ENCODE peak calls at places on chromosomes 3 and 15, in seven cellular contexts. Q, Y, M, F, D, C and K are unnamed samples.

GRCh38 chr3:48215466-48215865 is 7.8 kb upstream of the CAMP start:
- DNase-seq in Q (no peak), Y (peak), M (no peak), F (no peak), D (no peak), C (no peak), K (no peak)

GRCh38 chr3:98954806-98955205 is 53.3 kb upstream of the DCBLD2 start:
- DNase-seq in Q (no peak), Y (peak), M (no peak), F (no peak), D (no peak), C (no peak), K (no peak)

GRCh38 chr3:43181202-43181910 is 75.5 kb upstream of the POMGNT2 start:
- DNase-seq in Q (no peak), Y (no peak), M (no peak), F (no peak), D (no peak), C (no peak), K (no peak)

GRCh38 chr3:142993958-142994442 is 7.4 kb upstream of the U2SURP start:
- DNase-seq in Q (peak), Y (peak), M (peak), F (peak), D (peak), C (peak), K (no peak)

GRCh38 chr3:16897254-16897926 is 12.6 kb downstream of the PLCL2 start:
- DNase-seq in Q (no peak), Y (peak), M (no peak), F (peak), D (no peak), C (no peak), K (no peak)

GRCh38 chr3:195032955-195033354 is 238.0 kb downstream of the XXYLT1 start:
- DNase-seq in Q (no peak), Y (no peak), M (no peak), F (no peak), D (no peak), C (no peak), K (no peak)

GRCh38 chr3:184748219-184749135 is 36.6 kb upstream of the MAGEF1 start:
- DNase-seq in Q (no peak), Y (peak), M (no peak), F (peak), D (no peak), C (peak), K (no peak)

GRCh38 chr15:70262591-70263274 is 165.0 kb upstream of the TLE3 start:
- DNase-seq in Q (no peak), Y (no peak), M (no peak), F (no peak), D (no peak), C (no peak), K (no peak)

GRCh38 chr3:47661121-47661752 is 82.6 kb upstream of the CSPG5 start:
- DNase-seq in Q (no peak), Y (peak), M (no peak), F (peak), D (no peak), C (no peak), K (peak)

GRCh38 chr15:65196637-65197336 is 11.6 kb upstream of the CLPX start:
- DNase-seq in Q (no peak), Y (no peak), M (no peak), F (no peak), D (no peak), C (no peak), K (no peak)

GRCh38 chr15:68145706-68146105 is 59.4 kb downstream of the CALML4 start:
- DNase-seq in Q (no peak), Y (peak), M (no peak), F (no peak), D (no peak), C (no peak), K (no peak)

GRCh38 chr3:48306290-48306689 is 27.2 kb downstream of the SPINK8 start:
- DNase-seq in Q (no peak), Y (no peak), M (no peak), F (no peak), D (no peak), C (no peak), K (no peak)

GRCh38 chr15:61518191-61518950 is 289.3 kb upstream of the RORA start:
- DNase-seq in Q (no peak), Y (no peak), M (no peak), F (peak), D (no peak), C (peak), K (no peak)

GRCh38 chr15:95254263-95254662 is 1022.9 kb downstream of the MCTP2 start:
- DNase-seq in Q (no peak), Y (no peak), M (no peak), F (no peak), D (no peak), C (no peak), K (no peak)

GRCh38 chr3:14282706-14283075 is 104.1 kb downstream of the LSM3 start:
- DNase-seq in Q (no peak), Y (no peak), M (no peak), F (no peak), D (no peak), C (no peak), K (no peak)

GRCh38 chr3:111045564-111045963 is 26.1 kb upstream of the NECTIN3 start:
- DNase-seq in Q (no peak), Y (peak), M (no peak), F (no peak), D (no peak), C (no peak), K (no peak)

GRCh38 chr3:172100482-172100881 is 61.1 kb downstream of the FNDC3B start:
- DNase-seq in Q (no peak), Y (no peak), M (no peak), F (no peak), D (no peak), C (no peak), K (no peak)

GRCh38 chr3:161508852-161509477 is 12.4 kb downstream of the OTOL1 start:
- DNase-seq in Q (no peak), Y (peak), M (no peak), F (peak), D (no peak), C (no peak), K (no peak)

GRCh38 chr3:32276279-32276841 is 37.9 kb downstream of the CMTM8 start:
- DNase-seq in Q (no peak), Y (peak), M (no peak), F (no peak), D (no peak), C (no peak), K (peak)

GRCh38 chr15:92611995-92612745 is 43.4 kb downstream of the FAM174B start:
- DNase-seq in Q (no peak), Y (no peak), M (no peak), F (peak), D (no peak), C (no peak), K (no peak)

GRCh38 chr3:41199866-41200668 is 762 bp downstream of the CTNNB1 start:
- DNase-seq in Q (no peak), Y (peak), M (peak), F (no peak), D (peak), C (peak), K (no peak)

GRCh38 chr15:99998661-99999101 is 265.4 kb upstream of the LYSMD4 start:
- DNase-seq in Q (no peak), Y (no peak), M (no peak), F (no peak), D (no peak), C (no peak), K (no peak)

GRCh38 chr3:64098686-64099085 is 75.4 kb upstream of the PSMD6 start:
- DNase-seq in Q (no peak), Y (peak), M (no peak), F (no peak), D (no peak), C (no peak), K (no peak)

GRCh38 chr3:131091768-131092167 is 65.1 kb downstream of the NEK11 start:
- DNase-seq in Q (no peak), Y (peak), M (no peak), F (peak), D (no peak), C (peak), K (no peak)

GRCh38 chr3:36871379-36872126 is 73.3 kb downstream of the TRANK1 start:
- DNase-seq in Q (no peak), Y (no peak), M (no peak), F (no peak), D (no peak), C (no peak), K (no peak)

GRCh38 chr15:101813803-101814534 is 2.0 kb downstream of the OR4F15 start:
- DNase-seq in Q (no peak), Y (peak), M (no peak), F (peak), D (no peak), C (no peak), K (peak)

GRCh38 chr3:125140011-125140813 is 72.3 kb downstream of the SLC12A8 start:
- DNase-seq in Q (no peak), Y (peak), M (no peak), F (no peak), D (no peak), C (no peak), K (no peak)

GRCh38 chr15:63288778-63289378 is 11.5 kb downstream of the APH1B start:
- DNase-seq in Q (no peak), Y (peak), M (no peak), F (peak), D (no peak), C (peak), K (no peak)

GRCh38 chr3:156865732-156866131 is 39.6 kb downstream of the LEKR1 start:
- DNase-seq in Q (no peak), Y (peak), M (no peak), F (no peak), D (no peak), C (no peak), K (no peak)

GRCh38 chr3:13112521-13113345 is 39.5 kb upstream of the IQSEC1 start:
- DNase-seq in Q (no peak), Y (no peak), M (peak), F (no peak), D (no peak), C (no peak), K (no peak)

GRCh38 chr3:107523361-107524213 is 825 bp downstream of the BBX start:
- DNase-seq in Q (peak), Y (peak), M (peak), F (peak), D (no peak), C (peak), K (no peak)

DNA sequence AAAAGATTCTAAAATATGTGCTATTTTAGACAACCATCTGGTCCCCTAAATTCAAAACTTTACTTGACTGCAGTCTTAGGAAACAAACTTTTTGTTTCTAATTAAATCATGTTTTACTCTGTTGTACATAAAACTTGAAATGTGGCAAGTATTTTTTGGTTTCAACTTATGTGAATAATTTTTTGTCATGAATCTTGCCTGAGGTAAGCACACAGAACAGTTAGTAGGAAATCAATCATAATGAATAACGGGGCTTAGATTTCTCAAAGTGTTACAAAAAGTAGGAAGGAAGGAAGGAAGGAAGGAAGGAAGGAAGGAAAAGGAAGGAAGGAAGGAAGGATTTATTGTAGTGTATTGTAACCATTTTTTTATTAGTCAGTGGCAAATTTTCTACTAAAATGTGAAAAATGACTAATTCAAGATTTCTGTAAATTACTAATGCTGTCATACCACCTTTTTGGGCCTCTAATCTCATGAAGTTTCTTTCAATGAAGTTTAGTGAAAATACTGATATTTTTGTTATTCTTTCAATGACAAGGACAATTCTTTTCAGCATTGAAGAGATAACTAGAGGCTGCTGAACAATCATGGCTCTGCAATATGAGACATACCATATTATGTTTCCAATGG is 1689.2 kb downstream of the OTOL1 start:
- DNase-seq in Q (no peak), Y (no peak), M (no peak), F (no peak), D (no peak), C (no peak), K (no peak)
- H3K4me3 ChIP-seq in Q (no peak), Y (no peak), M (no peak), F (no peak), D (no peak), C (no peak), K (no peak)

GRCh38 chr15:38648116-38648843 is 83.7 kb upstream of the RASGRP1 start:
- DNase-seq in Q (no peak), Y (peak), M (no peak), F (no peak), D (no peak), C (no peak), K (no peak)

GRCh38 chr15:38651328-38652038 is 86.9 kb upstream of the RASGRP1 start:
- DNase-seq in Q (no peak), Y (no peak), M (no peak), F (no peak), D (no peak), C (no peak), K (no peak)

GRCh38 chr15:38652183-38652794 is 87.7 kb upstream of the RASGRP1 start:
- DNase-seq in Q (no peak), Y (no peak), M (no peak), F (no peak), D (no peak), C (no peak), K (no peak)

GRCh38 chr15:38650936-38651327 is 86.3 kb upstream of the RASGRP1 start:
- DNase-seq in Q (no peak), Y (no peak), M (no peak), F (no peak), D (no peak), C (no peak), K (no peak)

GRCh38 chr15:38650384-38650783 is 85.8 kb upstream of the RASGRP1 start:
- DNase-seq in Q (no peak), Y (no peak), M (no peak), F (no peak), D (no peak), C (no peak), K (no peak)
- TF ChIP-seq CTCF in Q (no peak), Y (no peak), M (no peak), F (no peak), D (no peak), C (no peak), K (no peak)

DNA sequence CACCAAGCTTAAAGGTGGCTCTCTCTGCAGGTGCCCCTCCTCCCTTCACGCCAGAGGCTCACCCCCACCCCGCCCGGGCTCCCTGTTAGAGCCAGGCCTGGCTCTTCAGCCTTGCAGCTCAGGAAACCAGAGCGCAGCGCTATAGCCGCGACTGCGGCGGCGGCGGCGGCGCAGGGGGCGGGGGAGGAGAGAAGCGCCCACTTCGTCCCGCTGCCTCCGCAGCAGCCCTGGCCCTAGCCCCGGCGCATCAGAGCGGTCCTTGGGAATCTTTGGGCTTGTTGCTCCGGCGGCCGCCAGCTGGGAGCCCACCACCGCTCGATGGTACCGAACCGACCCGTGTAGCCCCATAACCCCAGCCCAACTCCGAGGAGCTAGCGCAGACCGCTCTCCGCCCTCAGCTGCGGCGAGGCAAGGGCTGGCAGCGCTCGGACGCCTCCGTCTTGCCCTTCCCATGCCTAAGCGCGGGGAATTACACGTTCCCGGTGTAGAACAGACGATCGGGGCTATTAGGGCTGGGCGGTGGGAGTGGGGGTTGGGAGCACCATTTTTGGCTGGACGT is 1.2 kb downstream of the RASGRF1 start:
- DNase-seq in Q (no peak), Y (no peak), M (no peak), F (no peak), D (no peak), C (peak), K (no peak)
- H3K4me3 ChIP-seq in Q (no peak), Y (no peak), M (peak), F (no peak), D (no peak), C (peak), K (no peak)

GRCh38 chr15:52678468-52679231 is 538 bp downstream of the ATOSA start:
- DNase-seq in Q (peak), Y (peak), M (peak), F (peak), D (peak), C (peak), K (no peak)
- TF ChIP-seq CTCF in Q (no peak), Y (peak), M (peak), F (no peak), D (peak), C (peak), K (no peak)

DNA sequence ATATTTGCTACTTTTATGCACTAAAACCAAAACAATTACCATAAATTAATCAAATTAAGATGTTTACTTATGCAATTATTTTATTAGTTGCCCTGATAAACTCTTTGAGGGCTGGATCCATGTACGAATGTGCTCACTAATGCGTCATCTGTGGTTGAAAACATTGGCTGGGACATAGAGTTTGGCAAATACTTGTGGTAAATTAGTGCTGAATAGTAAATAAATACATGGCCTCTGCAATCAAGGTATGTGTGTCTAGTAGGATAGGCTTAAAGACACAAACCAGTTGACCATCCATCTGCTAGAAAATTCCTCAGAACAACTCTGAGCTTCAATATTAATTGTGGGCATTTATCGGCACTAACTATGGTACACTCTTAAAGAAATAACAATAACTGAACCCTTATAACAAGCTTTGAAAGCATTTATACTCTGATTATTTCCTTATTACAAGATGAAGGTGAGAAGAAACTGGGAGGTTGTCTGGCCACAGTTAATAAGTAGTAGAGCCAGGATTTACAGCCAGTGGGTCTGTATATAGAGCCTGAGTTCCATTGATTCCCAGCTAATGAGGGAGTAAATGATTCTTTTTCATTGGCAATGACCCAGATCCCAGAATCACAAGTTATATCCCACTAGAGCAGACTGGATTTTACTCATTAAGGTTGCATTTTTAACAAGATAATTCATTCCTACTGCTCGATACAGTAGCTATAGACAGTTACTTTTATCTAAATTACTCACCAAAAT is 169.5 kb upstream of the CNTN6 start:
- DNase-seq in Q (no peak), Y (no peak), M (no peak), F (no peak), D (no peak), C (no peak), K (peak)
- H3K4me3 ChIP-seq in Q (no peak), Y (no peak), M (no peak), F (no peak), D (no peak), C (no peak), K (peak)

GRCh38 chr15:77419050-77419835 is 661 bp downstream of the PEAK1 start:
- DNase-seq in Q (no peak), Y (peak), M (peak), F (peak), D (no peak), C (peak), K (no peak)
- TF ChIP-seq CTCF in Q (peak), Y (no peak), M (peak), F (peak), D (no peak), C (peak), K (no peak)

GRCh38 chr15:53611145-53611920 is 148.1 kb downstream of the WDR72 start:
- DNase-seq in Q (no peak), Y (peak), M (no peak), F (peak), D (no peak), C (no peak), K (no peak)
- H3K4me3 ChIP-seq in Q (no peak), Y (no peak), M (no peak), F (no peak), D (no peak), C (no peak), K (no peak)

GRCh38 chr3:481680-482079 is 285.1 kb downstream of the CHL1 start:
- DNase-seq in Q (no peak), Y (peak), M (no peak), F (no peak), D (no peak), C (no peak), K (no peak)
- TF ChIP-seq CTCF in Q (peak), Y (no peak), M (no peak), F (peak), D (no peak), C (peak), K (peak)

DNA sequence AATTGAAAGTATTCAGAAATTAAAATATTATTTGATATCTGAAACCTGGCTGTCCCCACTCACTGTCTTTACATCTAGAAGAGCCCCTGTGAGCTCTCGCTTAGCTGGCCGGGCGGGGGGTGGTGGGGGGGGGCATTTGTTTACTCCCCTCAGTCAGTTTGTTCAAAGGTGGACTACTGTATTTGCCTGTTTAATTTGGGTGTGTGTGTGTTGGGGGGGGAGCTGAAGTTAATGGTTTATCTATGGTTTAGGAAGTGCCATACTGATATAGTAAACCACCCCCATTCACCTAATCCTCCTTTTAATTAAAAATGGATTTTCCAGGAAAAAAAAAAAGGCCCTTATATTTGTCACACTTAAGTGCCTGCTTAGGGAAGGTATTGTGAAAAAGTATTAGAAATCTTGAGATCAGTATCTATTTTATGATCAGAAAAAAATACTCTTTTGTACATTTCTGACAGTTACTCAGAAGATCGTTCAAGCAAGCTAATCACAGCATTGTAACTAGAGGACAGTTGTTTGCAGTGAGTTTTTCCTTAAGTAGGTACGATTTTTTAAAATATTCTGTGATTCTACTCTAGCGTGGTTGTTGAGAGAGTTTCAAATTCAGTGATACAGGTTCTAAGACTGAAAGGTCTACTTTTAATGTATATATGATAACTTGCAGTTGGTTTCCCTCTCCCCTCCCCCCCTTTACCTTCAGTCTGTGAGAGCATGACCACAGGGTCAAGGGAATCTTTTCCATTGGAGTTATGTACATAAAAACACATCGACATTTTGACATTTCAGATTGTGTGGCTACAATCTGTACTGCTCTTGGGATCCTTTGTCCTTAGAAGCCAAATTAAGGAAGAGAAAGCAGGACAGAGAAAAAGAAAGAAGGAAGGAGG is 8.5 kb downstream of the NR2F2 start:
- DNase-seq in Q (no peak), Y (peak), M (no peak), F (no peak), D (no peak), C (peak), K (no peak)
- H3K4me3 ChIP-seq in Q (peak), Y (peak), M (peak), F (peak), D (no peak), C (peak), K (peak)

GRCh38 chr15:47500823-47501222 is 216.5 kb upstream of the SEMA6D start:
- DNase-seq in Q (no peak), Y (no peak), M (no peak), F (no peak), D (no peak), C (no peak), K (no peak)
- TF ChIP-seq CTCF in Q (no peak), Y (no peak), M (no peak), F (no peak), D (no peak), C (peak), K (no peak)